ENCODE peak calls at places on chromosomes 12 and 14, in eight cellular contexts. One of them, this sample, is unnamed.
A peak's percentile ranks its signal among the peaks of the same experiment; 100 is the strongest.

GRCh38 chr14:50237448-50237847 is 6.1 kb upstream of the SOS2 start:
- DNase-seq in astrocyte: no peak
- DNase-seq in gastrocnemius medialis: no peak
- DNase-seq in fibroblast of lung: no peak
- DNase-seq in ovary: no peak
- DNase-seq in tibial artery: no peak
- DNase-seq in uterus: no peak
- DNase-seq in mesendoderm: no peak
- DNase-seq in this sample: no peak

GRCh38 chr12:55720071-55720564 is at the start of gene RDH5:
- DNase-seq in tibial artery: peak; percentile 95
- DNase-seq in ovary: peak; percentile 62
- DNase-seq in mesendoderm: no peak
- DNase-seq in fibroblast of lung: peak; percentile 79
- DNase-seq in gastrocnemius medialis: peak; percentile 88
- DNase-seq in uterus: peak; percentile 80
- DNase-seq in astrocyte: peak; percentile 92
- DNase-seq in this sample: peak; percentile 83

GRCh38 chr14:78697341-78697740 is 527.2 kb downstream of the NRXN3 start:
- DNase-seq in ovary: no peak
- DNase-seq in mesendoderm: peak; percentile 48
- DNase-seq in fibroblast of lung: peak; percentile 19
- DNase-seq in gastrocnemius medialis: no peak
- DNase-seq in tibial artery: no peak
- DNase-seq in uterus: no peak
- DNase-seq in astrocyte: peak; percentile 23
- DNase-seq in this sample: peak; percentile 11

GRCh38 chr12:953776-954175 is 4.3 kb upstream of the RAD52 start:
- DNase-seq in gastrocnemius medialis: no peak
- DNase-seq in ovary: no peak
- DNase-seq in fibroblast of lung: peak; percentile 63
- DNase-seq in mesendoderm: no peak
- DNase-seq in astrocyte: peak; percentile 71
- DNase-seq in uterus: no peak
- DNase-seq in tibial artery: no peak
- DNase-seq in this sample: no peak

GRCh38 chr12:23950775-23951391 is 1.4 kb upstream of the SOX5 start:
- DNase-seq in ovary: peak; percentile 18
- DNase-seq in astrocyte: peak; percentile 18
- DNase-seq in gastrocnemius medialis: no peak
- DNase-seq in mesendoderm: no peak
- DNase-seq in fibroblast of lung: peak; percentile 50
- DNase-seq in tibial artery: no peak
- DNase-seq in uterus: no peak
- DNase-seq in this sample: no peak

GRCh38 chr12:50261654-50262053 is 21.7 kb downstream of the LIMA1 start:
- DNase-seq in fibroblast of lung: no peak
- DNase-seq in uterus: no peak
- DNase-seq in ovary: no peak
- DNase-seq in mesendoderm: no peak
- DNase-seq in gastrocnemius medialis: no peak
- DNase-seq in astrocyte: no peak
- DNase-seq in tibial artery: no peak
- DNase-seq in this sample: no peak

GRCh38 chr12:105561981-105562726 is 231.7 kb downstream of the C12orf75 start:
- DNase-seq in tibial artery: no peak
- DNase-seq in ovary: peak; percentile 33
- DNase-seq in fibroblast of lung: peak; percentile 91
- DNase-seq in uterus: peak; percentile 73
- DNase-seq in mesendoderm: peak; percentile 78
- DNase-seq in gastrocnemius medialis: peak; percentile 66
- DNase-seq in astrocyte: peak; percentile 89
- DNase-seq in this sample: peak; percentile 42

GRCh38 chr12:50739611-50740010 is 24.3 kb upstream of the ATF1 start:
- DNase-seq in mesendoderm: no peak
- DNase-seq in uterus: no peak
- DNase-seq in ovary: no peak
- DNase-seq in fibroblast of lung: no peak
- DNase-seq in astrocyte: no peak
- DNase-seq in tibial artery: no peak
- DNase-seq in gastrocnemius medialis: no peak
- DNase-seq in this sample: no peak

GRCh38 chr12:48351022-48351708 is 446 bp upstream of the ZNF641 start:
- DNase-seq in tibial artery: peak; percentile 89
- DNase-seq in fibroblast of lung: peak; percentile 53
- DNase-seq in gastrocnemius medialis: peak; percentile 78
- DNase-seq in astrocyte: peak; percentile 67
- DNase-seq in uterus: peak; percentile 83
- DNase-seq in ovary: peak; percentile 85
- DNase-seq in mesendoderm: peak; percentile 89
- DNase-seq in this sample: no peak

GRCh38 chr12:75959060-75959459 is 72.5 kb downstream of the PHLDA1 start:
- DNase-seq in mesendoderm: peak; percentile 83
- DNase-seq in tibial artery: no peak
- DNase-seq in gastrocnemius medialis: no peak
- DNase-seq in astrocyte: no peak
- DNase-seq in ovary: no peak
- DNase-seq in fibroblast of lung: no peak
- DNase-seq in uterus: no peak
- DNase-seq in this sample: no peak

GRCh38 chr12:75825686-75826085 is 205.9 kb downstream of the PHLDA1 start:
- DNase-seq in fibroblast of lung: peak; percentile 91
- DNase-seq in gastrocnemius medialis: no peak
- DNase-seq in ovary: no peak
- DNase-seq in uterus: no peak
- DNase-seq in tibial artery: no peak
- DNase-seq in mesendoderm: no peak
- DNase-seq in astrocyte: peak; percentile 97
- DNase-seq in this sample: no peak

GRCh38 chr12:109888179-109889020 is 8.1 kb upstream of the GLTP start:
- DNase-seq in gastrocnemius medialis: no peak
- DNase-seq in uterus: no peak
- DNase-seq in ovary: no peak
- DNase-seq in fibroblast of lung: peak; percentile 91
- DNase-seq in astrocyte: peak; percentile 93
- DNase-seq in mesendoderm: no peak
- DNase-seq in tibial artery: no peak
- DNase-seq in this sample: no peak

GRCh38 chr14:69049675-69050074 is 70.6 kb upstream of the ACTN1 start:
- DNase-seq in fibroblast of lung: peak; percentile 91
- DNase-seq in tibial artery: no peak
- DNase-seq in mesendoderm: no peak
- DNase-seq in uterus: peak; percentile 59
- DNase-seq in ovary: peak; percentile 77
- DNase-seq in gastrocnemius medialis: peak; percentile 31
- DNase-seq in astrocyte: peak; percentile 84
- DNase-seq in this sample: no peak

GRCh38 chr12:93199831-93200236 is 177.9 kb upstream of the NUDT4 start:
- DNase-seq in uterus: no peak
- DNase-seq in astrocyte: peak; percentile 60
- DNase-seq in ovary: no peak
- DNase-seq in mesendoderm: peak; percentile 21
- DNase-seq in gastrocnemius medialis: no peak
- DNase-seq in tibial artery: no peak
- DNase-seq in fibroblast of lung: peak; percentile 65
- DNase-seq in this sample: no peak

GRCh38 chr14:37991027-37991426 is 216.7 kb upstream of the SSTR1 start:
- DNase-seq in mesendoderm: peak; percentile 10
- DNase-seq in uterus: no peak
- DNase-seq in tibial artery: no peak
- DNase-seq in astrocyte: no peak
- DNase-seq in gastrocnemius medialis: no peak
- DNase-seq in ovary: no peak
- DNase-seq in fibroblast of lung: no peak
- DNase-seq in this sample: no peak

GRCh38 chr12:109693653-109694224 is 19.9 kb upstream of the FAM222A start:
- DNase-seq in uterus: no peak
- DNase-seq in fibroblast of lung: no peak
- DNase-seq in gastrocnemius medialis: no peak
- DNase-seq in astrocyte: no peak
- DNase-seq in tibial artery: no peak
- DNase-seq in mesendoderm: no peak
- DNase-seq in ovary: no peak
- DNase-seq in this sample: no peak

GRCh38 chr12:47556631-47557030 is 149.2 kb downstream of the RPAP3 start:
- DNase-seq in ovary: no peak
- DNase-seq in mesendoderm: no peak
- DNase-seq in gastrocnemius medialis: no peak
- DNase-seq in astrocyte: no peak
- DNase-seq in tibial artery: no peak
- DNase-seq in fibroblast of lung: no peak
- DNase-seq in uterus: no peak
- DNase-seq in this sample: no peak

GRCh38 chr12:26787125-26787495 is 45.9 kb downstream of the ITPR2 start:
- DNase-seq in ovary: no peak
- DNase-seq in mesendoderm: peak; percentile 39
- DNase-seq in uterus: no peak
- DNase-seq in fibroblast of lung: peak; percentile 68
- DNase-seq in tibial artery: no peak
- DNase-seq in gastrocnemius medialis: no peak
- DNase-seq in astrocyte: peak; percentile 94
- DNase-seq in this sample: no peak

GRCh38 chr14:106506901-106507305 is 980.5 kb downstream of the TMEM121 start:
- DNase-seq in uterus: no peak
- DNase-seq in mesendoderm: no peak
- DNase-seq in ovary: no peak
- DNase-seq in fibroblast of lung: no peak
- DNase-seq in gastrocnemius medialis: no peak
- DNase-seq in tibial artery: no peak
- DNase-seq in astrocyte: no peak
- DNase-seq in this sample: peak; percentile 22

GRCh38 chr12:132582058-132582420 is 28.3 kb downstream of the LRCOL1 start:
- DNase-seq in mesendoderm: no peak
- DNase-seq in tibial artery: peak; percentile 80
- DNase-seq in uterus: peak; percentile 52
- DNase-seq in fibroblast of lung: no peak
- DNase-seq in ovary: peak; percentile 60
- DNase-seq in gastrocnemius medialis: no peak
- DNase-seq in astrocyte: no peak
- DNase-seq in this sample: no peak
- H3K4me3 ChIP-seq in mesendoderm: no peak overlapping the region
- H3K4me3 ChIP-seq in tibial artery: peak overlapping the region; percentile 23
- H3K4me3 ChIP-seq in uterus: peak overlapping the region; percentile 7
- H3K4me3 ChIP-seq in fibroblast of lung: no peak overlapping the region
- H3K4me3 ChIP-seq in ovary: no peak overlapping the region
- H3K4me3 ChIP-seq in gastrocnemius medialis: no peak overlapping the region
- H3K4me3 ChIP-seq in astrocyte: no peak overlapping the region
- H3K4me3 ChIP-seq in this sample: no peak overlapping the region

GRCh38 chr12:19142499-19142898 is 13.0 kb downstream of the PLEKHA5 start:
- DNase-seq in uterus: no peak
- DNase-seq in gastrocnemius medialis: no peak
- DNase-seq in fibroblast of lung: no peak
- DNase-seq in astrocyte: no peak
- DNase-seq in ovary: no peak
- DNase-seq in tibial artery: no peak
- DNase-seq in mesendoderm: no peak
- DNase-seq in this sample: no peak

GRCh38 chr12:19140381-19141236 is 11.1 kb downstream of the PLEKHA5 start:
- DNase-seq in uterus: no peak
- DNase-seq in astrocyte: peak; percentile 14
- DNase-seq in gastrocnemius medialis: no peak
- DNase-seq in fibroblast of lung: no peak
- DNase-seq in mesendoderm: no peak
- DNase-seq in tibial artery: no peak
- DNase-seq in ovary: no peak
- DNase-seq in this sample: no peak

GRCh38 chr12:19144287-19144686 is 14.8 kb downstream of the PLEKHA5 start:
- DNase-seq in uterus: no peak
- DNase-seq in ovary: no peak
- DNase-seq in gastrocnemius medialis: no peak
- DNase-seq in mesendoderm: no peak
- DNase-seq in astrocyte: no peak
- DNase-seq in tibial artery: no peak
- DNase-seq in fibroblast of lung: no peak
- DNase-seq in this sample: no peak

GRCh38 chr12:19139795-19140194 is 10.3 kb downstream of the PLEKHA5 start:
- DNase-seq in fibroblast of lung: no peak
- DNase-seq in uterus: no peak
- DNase-seq in astrocyte: peak; percentile 16
- DNase-seq in tibial artery: no peak
- DNase-seq in ovary: no peak
- DNase-seq in mesendoderm: peak; percentile 31
- DNase-seq in gastrocnemius medialis: no peak
- DNase-seq in this sample: no peak

GRCh38 chr12:19138551-19139344 is 9.2 kb downstream of the PLEKHA5 start:
- DNase-seq in uterus: no peak
- DNase-seq in gastrocnemius medialis: no peak
- DNase-seq in astrocyte: peak; percentile 73
- DNase-seq in ovary: no peak
- DNase-seq in tibial artery: no peak
- DNase-seq in mesendoderm: peak; percentile 44
- DNase-seq in fibroblast of lung: no peak
- DNase-seq in this sample: no peak
- H3K4me1 ChIP-seq in uterus: no peaks in the 10 kb centered on the region
- H3K4me1 ChIP-seq in gastrocnemius medialis: no peaks in the 10 kb centered on the region
- H3K4me1 ChIP-seq in astrocyte: peaks cover 7% of the 10 kb centered on the region
- H3K4me1 ChIP-seq in ovary: peaks cover 5% of the 10 kb centered on the region
- H3K4me1 ChIP-seq in tibial artery: no peaks in the 10 kb centered on the region
- H3K4me1 ChIP-seq in mesendoderm: peaks cover 5% of the 10 kb centered on the region
- H3K4me1 ChIP-seq in fibroblast of lung: no peaks in the 10 kb centered on the region
- H3K4me1 ChIP-seq in this sample: peaks cover 3% of the 10 kb centered on the region

DNA sequence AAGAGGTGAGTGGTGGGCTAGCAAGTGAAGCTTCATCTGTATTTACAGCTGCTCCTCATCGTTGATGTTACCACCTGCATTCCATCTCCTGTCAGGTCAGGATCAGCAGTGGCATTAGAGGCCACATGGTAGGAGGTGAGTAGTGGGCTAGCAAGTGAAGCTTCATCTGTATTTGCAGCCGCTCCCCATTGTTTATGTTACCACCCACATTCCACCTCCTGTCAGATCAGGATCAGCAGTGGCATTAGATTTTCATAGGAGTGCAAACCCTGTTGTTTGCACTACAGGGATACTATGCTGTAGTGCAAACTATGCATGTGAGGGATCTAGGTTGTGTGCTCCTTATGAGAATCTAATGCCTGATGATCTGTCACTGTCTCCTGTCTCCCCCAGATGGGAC is 519.1 kb downstream of the GLT1D1 start:
- DNase-seq in fibroblast of lung: no peak
- DNase-seq in gastrocnemius medialis: no peak
- DNase-seq in uterus: no peak
- DNase-seq in tibial artery: no peak
- DNase-seq in astrocyte: no peak
- DNase-seq in mesendoderm: no peak
- DNase-seq in ovary: no peak
- DNase-seq in this sample: no peak
- H3K4me3 ChIP-seq in fibroblast of lung: no peak overlapping the region
- H3K4me3 ChIP-seq in gastrocnemius medialis: no peak overlapping the region
- H3K4me3 ChIP-seq in uterus: no peak overlapping the region
- H3K4me3 ChIP-seq in tibial artery: no peak overlapping the region
- H3K4me3 ChIP-seq in astrocyte: no peak overlapping the region
- H3K4me3 ChIP-seq in mesendoderm: no peak overlapping the region
- H3K4me3 ChIP-seq in ovary: no peak overlapping the region
- H3K4me3 ChIP-seq in this sample: no peak overlapping the region

DNA sequence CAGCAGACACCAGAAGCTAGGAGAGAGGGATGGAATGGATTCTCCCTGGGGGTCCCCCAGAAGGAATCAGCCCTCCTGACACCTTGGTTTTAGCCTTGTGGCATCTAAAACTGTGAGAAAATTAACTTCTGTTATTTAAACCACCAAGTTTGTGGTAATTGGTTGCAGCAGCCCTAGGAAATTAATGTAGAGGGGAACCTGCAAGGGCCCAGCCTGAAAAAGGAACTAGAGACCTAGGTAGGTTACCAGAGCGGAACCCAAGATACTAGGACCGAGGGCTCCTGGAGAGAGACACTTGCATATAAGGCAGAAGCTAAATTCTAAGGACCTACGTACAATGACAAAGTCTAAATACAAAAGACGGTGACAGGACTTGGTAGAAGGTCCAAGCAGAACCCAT is 8.1 kb upstream of the DENND5B start:
- DNase-seq in uterus: no peak
- DNase-seq in fibroblast of lung: no peak
- DNase-seq in astrocyte: no peak
- DNase-seq in tibial artery: no peak
- DNase-seq in ovary: no peak
- DNase-seq in gastrocnemius medialis: no peak
- DNase-seq in mesendoderm: no peak
- DNase-seq in this sample: no peak
- H3K4me1 ChIP-seq in uterus: no peaks in the 10 kb centered on the region
- H3K4me1 ChIP-seq in fibroblast of lung: no peaks in the 10 kb centered on the region
- H3K4me1 ChIP-seq in astrocyte: no peaks in the 10 kb centered on the region
- H3K4me1 ChIP-seq in tibial artery: no peaks in the 10 kb centered on the region
- H3K4me1 ChIP-seq in ovary: no peaks in the 10 kb centered on the region
- H3K4me1 ChIP-seq in gastrocnemius medialis: no peaks in the 10 kb centered on the region
- H3K4me1 ChIP-seq in mesendoderm: no peaks in the 10 kb centered on the region
- H3K4me1 ChIP-seq in this sample: no peaks in the 10 kb centered on the region